ENCODE peak calls at places on chromosomes 2 and 18, in four cellular contexts. One of them, this sample, is unnamed.

GRCh38 chr2:239328306-239329191 is 72.3 kb downstream of the HDAC4 start:
- DNase-seq in T1000: no peak
- DNase-seq in NCI-H1417 treated with DMSO at 0.1 percent for 48 hours: no peak
- DNase-seq in NCI-H187: no peak
- DNase-seq in this sample: no peak

GRCh38 chr2:48651127-48651526 is 33.5 kb downstream of the GTF2A1L start:
- DNase-seq in T1000: no peak
- DNase-seq in NCI-H1417 treated with DMSO at 0.1 percent for 48 hours: no peak
- DNase-seq in NCI-H187: no peak
- DNase-seq in this sample: no peak

GRCh38 chr2:41400057-41400665 is 647.7 kb upstream of the PKDCC start:
- DNase-seq in T1000: no peak
- DNase-seq in NCI-H1417 treated with DMSO at 0.1 percent for 48 hours: no peak
- DNase-seq in NCI-H187: no peak
- DNase-seq in this sample: no peak

GRCh38 chr2:19649785-19650380 is 251.9 kb downstream of the TTC32 start:
- DNase-seq in T1000: peak; percentile 51
- DNase-seq in NCI-H1417 treated with DMSO at 0.1 percent for 48 hours: no peak
- DNase-seq in NCI-H187: no peak
- DNase-seq in this sample: no peak

GRCh38 chr18:45845410-45845809 is 19.9 kb downstream of the SIGLEC15 start:
- DNase-seq in T1000: no peak
- DNase-seq in NCI-H1417 treated with DMSO at 0.1 percent for 48 hours: no peak
- DNase-seq in NCI-H187: no peak
- DNase-seq in this sample: no peak

GRCh38 chr18:29560270-29560669 is 1383.3 kb upstream of the CDH2 start:
- DNase-seq in T1000: no peak
- DNase-seq in NCI-H1417 treated with DMSO at 0.1 percent for 48 hours: no peak
- DNase-seq in NCI-H187: no peak
- DNase-seq in this sample: no peak

GRCh38 chr2:88828397-88829137 is 137.1 kb downstream of the RPIA start:
- DNase-seq in T1000: no peak
- DNase-seq in NCI-H1417 treated with DMSO at 0.1 percent for 48 hours: no peak
- DNase-seq in NCI-H187: no peak
- DNase-seq in this sample: no peak

GRCh38 chr2:145027073-145027459 is 507.1 kb upstream of the ZEB2 start:
- DNase-seq in T1000: no peak
- DNase-seq in NCI-H1417 treated with DMSO at 0.1 percent for 48 hours: no peak
- DNase-seq in NCI-H187: no peak
- DNase-seq in this sample: no peak

GRCh38 chr2:173752152-173752551 is 213.0 kb downstream of the SP3 start:
- DNase-seq in T1000: no peak
- DNase-seq in NCI-H1417 treated with DMSO at 0.1 percent for 48 hours: no peak
- DNase-seq in NCI-H187: no peak
- DNase-seq in this sample: no peak

GRCh38 chr2:131105950-131106801 is 1.0 kb downstream of the PLEKHB2 start:
- DNase-seq in T1000: peak; percentile 8
- DNase-seq in NCI-H1417 treated with DMSO at 0.1 percent for 48 hours: no peak
- DNase-seq in NCI-H187: no peak
- DNase-seq in this sample: peak; percentile 51

GRCh38 chr2:28638102-28638501 is 113.5 kb upstream of the PPP1CB start:
- DNase-seq in T1000: no peak
- DNase-seq in NCI-H1417 treated with DMSO at 0.1 percent for 48 hours: no peak
- DNase-seq in NCI-H187: no peak
- DNase-seq in this sample: no peak

GRCh38 chr2:61178603-61179545 is 16.9 kb downstream of the C2orf74 start:
- DNase-seq in T1000: no peak
- DNase-seq in NCI-H1417 treated with DMSO at 0.1 percent for 48 hours: no peak
- DNase-seq in NCI-H187: no peak
- DNase-seq in this sample: peak; percentile 19

GRCh38 chr2:100278986-100279385 is 43.3 kb downstream of the LONRF2 start:
- DNase-seq in T1000: no peak
- DNase-seq in NCI-H1417 treated with DMSO at 0.1 percent for 48 hours: no peak
- DNase-seq in NCI-H187: no peak
- DNase-seq in this sample: no peak

GRCh38 chr2:132651115-132652099 is 18.6 kb downstream of the LYPD1 start:
- DNase-seq in T1000: no peak
- DNase-seq in NCI-H1417 treated with DMSO at 0.1 percent for 48 hours: no peak
- DNase-seq in NCI-H187: no peak
- DNase-seq in this sample: no peak

GRCh38 chr2:230872968-230873669 is 8.4 kb downstream of the ITM2C start:
- DNase-seq in T1000: no peak
- DNase-seq in NCI-H1417 treated with DMSO at 0.1 percent for 48 hours: no peak
- DNase-seq in NCI-H187: no peak
- DNase-seq in this sample: no peak

GRCh38 chr2:233706720-233707119 is 6.0 kb upstream of the UGT1A5 start:
- DNase-seq in T1000: no peak
- DNase-seq in NCI-H1417 treated with DMSO at 0.1 percent for 48 hours: no peak
- DNase-seq in NCI-H187: no peak
- DNase-seq in this sample: no peak

GRCh38 chr2:19146867-19147266 is 211.6 kb downstream of the OSR1 start:
- DNase-seq in T1000: no peak
- DNase-seq in NCI-H1417 treated with DMSO at 0.1 percent for 48 hours: no peak
- DNase-seq in NCI-H187: no peak
- DNase-seq in this sample: no peak

GRCh38 chr18:56431551-56431950 is 206.8 kb downstream of the TXNL1 start:
- DNase-seq in T1000: no peak
- DNase-seq in NCI-H1417 treated with DMSO at 0.1 percent for 48 hours: no peak
- DNase-seq in NCI-H187: no peak
- DNase-seq in this sample: no peak

GRCh38 chr18:68221116-68221724 is 493.7 kb downstream of the TMX3 start:
- DNase-seq in T1000: no peak
- DNase-seq in NCI-H1417 treated with DMSO at 0.1 percent for 48 hours: no peak
- DNase-seq in NCI-H187: no peak
- DNase-seq in this sample: no peak

GRCh38 chr2:156649596-156649995 is 213.4 kb downstream of the GPD2 start:
- DNase-seq in T1000: no peak
- DNase-seq in NCI-H1417 treated with DMSO at 0.1 percent for 48 hours: no peak
- DNase-seq in NCI-H187: no peak
- DNase-seq in this sample: no peak

GRCh38 chr2:218831378-218831990 is at the start of gene PRKAG3:
- DNase-seq in T1000: no peak
- DNase-seq in NCI-H1417 treated with DMSO at 0.1 percent for 48 hours: no peak
- DNase-seq in NCI-H187: no peak
- DNase-seq in this sample: no peak

GRCh38 chr18:80033181-80034067 is 810 bp upstream of the RBFA start:
- DNase-seq in T1000: peak; percentile 78
- DNase-seq in NCI-H1417 treated with DMSO at 0.1 percent for 48 hours: no peak
- DNase-seq in NCI-H187: no peak
- DNase-seq in this sample: peak; percentile 86

GRCh38 chr2:28423856-28424605 is 31.4 kb downstream of the FOSL2 start:
- DNase-seq in T1000: no peak
- DNase-seq in NCI-H1417 treated with DMSO at 0.1 percent for 48 hours: no peak
- DNase-seq in NCI-H187: no peak
- DNase-seq in this sample: no peak

GRCh38 chr18:59921384-59921891 is 21.6 kb downstream of the PMAIP1 start:
- DNase-seq in T1000: no peak
- DNase-seq in NCI-H1417 treated with DMSO at 0.1 percent for 48 hours: no peak
- DNase-seq in NCI-H187: no peak
- DNase-seq in this sample: no peak

GRCh38 chr2:39119732-39120520 is 925 bp downstream of the SOS1 start:
- DNase-seq in T1000: peak; percentile 28
- DNase-seq in NCI-H1417 treated with DMSO at 0.1 percent for 48 hours: no peak
- DNase-seq in NCI-H187: peak; percentile 23
- DNase-seq in this sample: peak; percentile 53

GRCh38 chr2:30336978-30337841 is 105.9 kb downstream of the LBH start:
- DNase-seq in T1000: no peak
- DNase-seq in NCI-H1417 treated with DMSO at 0.1 percent for 48 hours: no peak
- DNase-seq in NCI-H187: no peak
- DNase-seq in this sample: peak; percentile 35

GRCh38 chr2:146804288-146804687 is 1040.5 kb upstream of the ACVR2A start:
- DNase-seq in T1000: no peak
- DNase-seq in NCI-H1417 treated with DMSO at 0.1 percent for 48 hours: no peak
- DNase-seq in NCI-H187: no peak
- DNase-seq in this sample: no peak

GRCh38 chr18:332721-333513 is 65.1 kb upstream of the THOC1 start:
- DNase-seq in T1000: no peak
- DNase-seq in NCI-H1417 treated with DMSO at 0.1 percent for 48 hours: no peak
- DNase-seq in NCI-H187: no peak
- DNase-seq in this sample: no peak

GRCh38 chr2:109497911-109498870 is 115.6 kb downstream of the SEPTIN10 start:
- DNase-seq in T1000: no peak
- DNase-seq in NCI-H1417 treated with DMSO at 0.1 percent for 48 hours: no peak
- DNase-seq in NCI-H187: no peak
- DNase-seq in this sample: no peak